ENCODE peak calls at places on chromosome 6, in five cellular contexts. One of them, this sample, is unnamed.

GRCh38 chr6:26305097-26305841 is 59.7 kb upstream of the BTN3A2 start:
- DNase-seq in stimulated activated CD4-positive, alpha-beta T cell treated with anti-CD3 and anti-CD28 coated beads, Interleukin-12 subunit alpha, Interleukin-12 subunit beta, amount 100 ng/mL, for 48 hours: peak
- DNase-seq in mucosa of descending colon: peak
- DNase-seq in lower leg skin: no peak
- DNase-seq in lung microvascular endothelial cell: peak
- DNase-seq in this sample: peak

GRCh38 chr6:131177996-131178395 is 42.7 kb downstream of the AKAP7 start:
- DNase-seq in stimulated activated CD4-positive, alpha-beta T cell treated with anti-CD3 and anti-CD28 coated beads, Interleukin-12 subunit alpha, Interleukin-12 subunit beta, amount 100 ng/mL, for 48 hours: no peak
- DNase-seq in mucosa of descending colon: no peak
- DNase-seq in lower leg skin: no peak
- DNase-seq in lung microvascular endothelial cell: no peak
- DNase-seq in this sample: no peak

GRCh38 chr6:169931223-169931760 is 179.9 kb downstream of the ERMARD start:
- DNase-seq in stimulated activated CD4-positive, alpha-beta T cell treated with anti-CD3 and anti-CD28 coated beads, Interleukin-12 subunit alpha, Interleukin-12 subunit beta, amount 100 ng/mL, for 48 hours: no peak
- DNase-seq in mucosa of descending colon: no peak
- DNase-seq in lower leg skin: no peak
- DNase-seq in lung microvascular endothelial cell: no peak
- DNase-seq in this sample: no peak

GRCh38 chr6:79614326-79615285 is 16.5 kb upstream of the SH3BGRL2 start:
- DNase-seq in stimulated activated CD4-positive, alpha-beta T cell treated with anti-CD3 and anti-CD28 coated beads, Interleukin-12 subunit alpha, Interleukin-12 subunit beta, amount 100 ng/mL, for 48 hours: no peak
- DNase-seq in mucosa of descending colon: no peak
- DNase-seq in lower leg skin: no peak
- DNase-seq in lung microvascular endothelial cell: no peak
- DNase-seq in this sample: no peak

GRCh38 chr6:109202409-109203264 is 107.3 kb downstream of the CEP57L1 start:
- DNase-seq in stimulated activated CD4-positive, alpha-beta T cell treated with anti-CD3 and anti-CD28 coated beads, Interleukin-12 subunit alpha, Interleukin-12 subunit beta, amount 100 ng/mL, for 48 hours: no peak
- DNase-seq in mucosa of descending colon: no peak
- DNase-seq in lower leg skin: no peak
- DNase-seq in lung microvascular endothelial cell: no peak
- DNase-seq in this sample: no peak

GRCh38 chr6:3530515-3530914 is 73.7 kb upstream of the SLC22A23 start:
- DNase-seq in stimulated activated CD4-positive, alpha-beta T cell treated with anti-CD3 and anti-CD28 coated beads, Interleukin-12 subunit alpha, Interleukin-12 subunit beta, amount 100 ng/mL, for 48 hours: no peak
- DNase-seq in mucosa of descending colon: no peak
- DNase-seq in lower leg skin: peak
- DNase-seq in lung microvascular endothelial cell: no peak
- DNase-seq in this sample: no peak

GRCh38 chr6:2502096-2502997 is 248.4 kb downstream of the MYLK4 start:
- DNase-seq in stimulated activated CD4-positive, alpha-beta T cell treated with anti-CD3 and anti-CD28 coated beads, Interleukin-12 subunit alpha, Interleukin-12 subunit beta, amount 100 ng/mL, for 48 hours: no peak
- DNase-seq in mucosa of descending colon: no peak
- DNase-seq in lower leg skin: no peak
- DNase-seq in lung microvascular endothelial cell: no peak
- DNase-seq in this sample: no peak

GRCh38 chr6:114080891-114081510 is 110.1 kb upstream of the HDAC2 start:
- DNase-seq in stimulated activated CD4-positive, alpha-beta T cell treated with anti-CD3 and anti-CD28 coated beads, Interleukin-12 subunit alpha, Interleukin-12 subunit beta, amount 100 ng/mL, for 48 hours: no peak
- DNase-seq in mucosa of descending colon: no peak
- DNase-seq in lower leg skin: no peak
- DNase-seq in lung microvascular endothelial cell: no peak
- DNase-seq in this sample: no peak

GRCh38 chr6:106872044-106872443 is 102.5 kb downstream of the CD24 start:
- DNase-seq in stimulated activated CD4-positive, alpha-beta T cell treated with anti-CD3 and anti-CD28 coated beads, Interleukin-12 subunit alpha, Interleukin-12 subunit beta, amount 100 ng/mL, for 48 hours: no peak
- DNase-seq in mucosa of descending colon: no peak
- DNase-seq in lower leg skin: no peak
- DNase-seq in lung microvascular endothelial cell: no peak
- DNase-seq in this sample: no peak

GRCh38 chr6:52074155-52074554 is 13.3 kb downstream of the PKHD1 start:
- DNase-seq in stimulated activated CD4-positive, alpha-beta T cell treated with anti-CD3 and anti-CD28 coated beads, Interleukin-12 subunit alpha, Interleukin-12 subunit beta, amount 100 ng/mL, for 48 hours: no peak
- DNase-seq in mucosa of descending colon: no peak
- DNase-seq in lower leg skin: no peak
- DNase-seq in lung microvascular endothelial cell: no peak
- DNase-seq in this sample: no peak

GRCh38 chr6:32154514-32155161 is 697 bp downstream of the PPT2 start:
- DNase-seq in stimulated activated CD4-positive, alpha-beta T cell treated with anti-CD3 and anti-CD28 coated beads, Interleukin-12 subunit alpha, Interleukin-12 subunit beta, amount 100 ng/mL, for 48 hours: peak
- DNase-seq in mucosa of descending colon: peak
- DNase-seq in lower leg skin: no peak
- DNase-seq in lung microvascular endothelial cell: peak
- DNase-seq in this sample: peak

GRCh38 chr6:77455271-77455670 is 8.0 kb downstream of the HTR1B start:
- DNase-seq in stimulated activated CD4-positive, alpha-beta T cell treated with anti-CD3 and anti-CD28 coated beads, Interleukin-12 subunit alpha, Interleukin-12 subunit beta, amount 100 ng/mL, for 48 hours: no peak
- DNase-seq in mucosa of descending colon: no peak
- DNase-seq in lower leg skin: no peak
- DNase-seq in lung microvascular endothelial cell: no peak
- DNase-seq in this sample: no peak

GRCh38 chr6:111573118-111573883 is 32.4 kb downstream of the TRAF3IP2 start:
- DNase-seq in stimulated activated CD4-positive, alpha-beta T cell treated with anti-CD3 and anti-CD28 coated beads, Interleukin-12 subunit alpha, Interleukin-12 subunit beta, amount 100 ng/mL, for 48 hours: no peak
- DNase-seq in mucosa of descending colon: no peak
- DNase-seq in lower leg skin: no peak
- DNase-seq in lung microvascular endothelial cell: peak
- DNase-seq in this sample: no peak

GRCh38 chr6:34447915-34448314 is 18.0 kb upstream of the PACSIN1 start:
- DNase-seq in stimulated activated CD4-positive, alpha-beta T cell treated with anti-CD3 and anti-CD28 coated beads, Interleukin-12 subunit alpha, Interleukin-12 subunit beta, amount 100 ng/mL, for 48 hours: no peak
- DNase-seq in mucosa of descending colon: no peak
- DNase-seq in lower leg skin: no peak
- DNase-seq in lung microvascular endothelial cell: no peak
- DNase-seq in this sample: no peak

GRCh38 chr6:158801655-158802294 is 17.4 kb downstream of the EZR start:
- DNase-seq in stimulated activated CD4-positive, alpha-beta T cell treated with anti-CD3 and anti-CD28 coated beads, Interleukin-12 subunit alpha, Interleukin-12 subunit beta, amount 100 ng/mL, for 48 hours: no peak
- DNase-seq in mucosa of descending colon: peak
- DNase-seq in lower leg skin: no peak
- DNase-seq in lung microvascular endothelial cell: no peak
- DNase-seq in this sample: peak

GRCh38 chr6:117506180-117506835 is 23.8 kb downstream of the DCBLD1 start:
- DNase-seq in stimulated activated CD4-positive, alpha-beta T cell treated with anti-CD3 and anti-CD28 coated beads, Interleukin-12 subunit alpha, Interleukin-12 subunit beta, amount 100 ng/mL, for 48 hours: no peak
- DNase-seq in mucosa of descending colon: no peak
- DNase-seq in lower leg skin: no peak
- DNase-seq in lung microvascular endothelial cell: peak
- DNase-seq in this sample: no peak

GRCh38 chr6:16809753-16810358 is 48.6 kb upstream of the ATXN1 start:
- DNase-seq in stimulated activated CD4-positive, alpha-beta T cell treated with anti-CD3 and anti-CD28 coated beads, Interleukin-12 subunit alpha, Interleukin-12 subunit beta, amount 100 ng/mL, for 48 hours: no peak
- DNase-seq in mucosa of descending colon: no peak
- DNase-seq in lower leg skin: no peak
- DNase-seq in lung microvascular endothelial cell: no peak
- DNase-seq in this sample: no peak

GRCh38 chr6:118697554-118697953 is 46.2 kb upstream of the CEP85L start:
- DNase-seq in stimulated activated CD4-positive, alpha-beta T cell treated with anti-CD3 and anti-CD28 coated beads, Interleukin-12 subunit alpha, Interleukin-12 subunit beta, amount 100 ng/mL, for 48 hours: no peak
- DNase-seq in mucosa of descending colon: no peak
- DNase-seq in lower leg skin: no peak
- DNase-seq in lung microvascular endothelial cell: no peak
- DNase-seq in this sample: no peak

GRCh38 chr6:161836643-161837448 is 563.0 kb upstream of the AGPAT4 start:
- DNase-seq in stimulated activated CD4-positive, alpha-beta T cell treated with anti-CD3 and anti-CD28 coated beads, Interleukin-12 subunit alpha, Interleukin-12 subunit beta, amount 100 ng/mL, for 48 hours: no peak
- DNase-seq in mucosa of descending colon: no peak
- DNase-seq in lower leg skin: no peak
- DNase-seq in lung microvascular endothelial cell: no peak
- DNase-seq in this sample: peak

GRCh38 chr6:155246825-155247224 is 17.0 kb upstream of the CLDN20 start:
- DNase-seq in stimulated activated CD4-positive, alpha-beta T cell treated with anti-CD3 and anti-CD28 coated beads, Interleukin-12 subunit alpha, Interleukin-12 subunit beta, amount 100 ng/mL, for 48 hours: no peak
- DNase-seq in mucosa of descending colon: no peak
- DNase-seq in lower leg skin: no peak
- DNase-seq in lung microvascular endothelial cell: no peak
- DNase-seq in this sample: no peak

GRCh38 chr6:70657706-70658105 is 10.0 kb upstream of the SMAP1 start:
- DNase-seq in stimulated activated CD4-positive, alpha-beta T cell treated with anti-CD3 and anti-CD28 coated beads, Interleukin-12 subunit alpha, Interleukin-12 subunit beta, amount 100 ng/mL, for 48 hours: no peak
- DNase-seq in mucosa of descending colon: no peak
- DNase-seq in lower leg skin: no peak
- DNase-seq in lung microvascular endothelial cell: no peak
- DNase-seq in this sample: no peak

GRCh38 chr6:70843328-70843918 is 113.4 kb downstream of the B3GAT2 start:
- DNase-seq in stimulated activated CD4-positive, alpha-beta T cell treated with anti-CD3 and anti-CD28 coated beads, Interleukin-12 subunit alpha, Interleukin-12 subunit beta, amount 100 ng/mL, for 48 hours: no peak
- DNase-seq in mucosa of descending colon: no peak
- DNase-seq in lower leg skin: no peak
- DNase-seq in lung microvascular endothelial cell: no peak
- DNase-seq in this sample: no peak

GRCh38 chr6:160974304-160974771 is 17.2 kb upstream of the MAP3K4 start:
- DNase-seq in stimulated activated CD4-positive, alpha-beta T cell treated with anti-CD3 and anti-CD28 coated beads, Interleukin-12 subunit alpha, Interleukin-12 subunit beta, amount 100 ng/mL, for 48 hours: no peak
- DNase-seq in mucosa of descending colon: peak
- DNase-seq in lower leg skin: peak
- DNase-seq in lung microvascular endothelial cell: no peak
- DNase-seq in this sample: peak

GRCh38 chr6:33991610-33992009 is 154.3 kb downstream of the GRM4 start:
- DNase-seq in stimulated activated CD4-positive, alpha-beta T cell treated with anti-CD3 and anti-CD28 coated beads, Interleukin-12 subunit alpha, Interleukin-12 subunit beta, amount 100 ng/mL, for 48 hours: no peak
- DNase-seq in mucosa of descending colon: no peak
- DNase-seq in lower leg skin: no peak
- DNase-seq in lung microvascular endothelial cell: no peak
- DNase-seq in this sample: no peak

GRCh38 chr6:73519943-73520687 is 717 bp downstream of the EEF1A1 start:
- DNase-seq in stimulated activated CD4-positive, alpha-beta T cell treated with anti-CD3 and anti-CD28 coated beads, Interleukin-12 subunit alpha, Interleukin-12 subunit beta, amount 100 ng/mL, for 48 hours: peak
- DNase-seq in mucosa of descending colon: peak
- DNase-seq in lower leg skin: peak
- DNase-seq in lung microvascular endothelial cell: peak
- DNase-seq in this sample: peak

GRCh38 chr6:55868910-55869479 is 6.4 kb downstream of the BMP5 start:
- DNase-seq in stimulated activated CD4-positive, alpha-beta T cell treated with anti-CD3 and anti-CD28 coated beads, Interleukin-12 subunit alpha, Interleukin-12 subunit beta, amount 100 ng/mL, for 48 hours: no peak
- DNase-seq in mucosa of descending colon: no peak
- DNase-seq in lower leg skin: no peak
- DNase-seq in lung microvascular endothelial cell: no peak
- DNase-seq in this sample: no peak

GRCh38 chr6:132612449-132613116 is 11.5 kb downstream of the TAAR2 start:
- DNase-seq in stimulated activated CD4-positive, alpha-beta T cell treated with anti-CD3 and anti-CD28 coated beads, Interleukin-12 subunit alpha, Interleukin-12 subunit beta, amount 100 ng/mL, for 48 hours: no peak
- DNase-seq in mucosa of descending colon: no peak
- DNase-seq in lower leg skin: no peak
- DNase-seq in lung microvascular endothelial cell: no peak
- DNase-seq in this sample: no peak

GRCh38 chr6:36360241-36361054 is 23.8 kb upstream of the BNIP5 start:
- DNase-seq in stimulated activated CD4-positive, alpha-beta T cell treated with anti-CD3 and anti-CD28 coated beads, Interleukin-12 subunit alpha, Interleukin-12 subunit beta, amount 100 ng/mL, for 48 hours: peak
- DNase-seq in mucosa of descending colon: peak
- DNase-seq in lower leg skin: peak
- DNase-seq in lung microvascular endothelial cell: peak
- DNase-seq in this sample: peak

This sample was measured in body of pancreas.